ENCODE peak calls at places on chromosomes 12 and 14, in eight cellular contexts. U, P, H, W, C, M, Y and N are unnamed samples. For H3K27me3, the result is how much of the 10 kb centered on the place peaks cover.

GRCh38 chr14:93128785-93129459 is 13.2 kb upstream of the ITPK1 start:
- DNase-seq in U (no peak), P (no peak), H (no peak), W (no peak), C (no peak), M (no peak), Y (no peak), N (no peak)

GRCh38 chr12:85765443-85765842 is 70.8 kb downstream of the RASSF9 start:
- DNase-seq in U (no peak), P (no peak), H (no peak), W (no peak), C (no peak), M (no peak), Y (no peak), N (no peak)

GRCh38 chr12:101959607-101960006 is 82.2 kb downstream of the DRAM1 start:
- DNase-seq in U (no peak), P (no peak), H (no peak), W (no peak), C (no peak), M (no peak), Y (no peak), N (no peak)

GRCh38 chr12:76080729-76081415 is 3.6 kb downstream of the NAP1L1 start:
- DNase-seq in U (no peak), P (no peak), H (no peak), W (no peak), C (no peak), M (no peak), Y (no peak), N (no peak)

GRCh38 chr12:41962171-41962572 is 182.5 kb downstream of the GXYLT1 start:
- DNase-seq in U (no peak), P (no peak), H (no peak), W (peak), C (no peak), M (peak), Y (no peak), N (peak)

GRCh38 chr14:28813810-28814209 is 47.2 kb downstream of the FOXG1 start:
- DNase-seq in U (no peak), P (no peak), H (no peak), W (no peak), C (peak), M (no peak), Y (no peak), N (no peak)

GRCh38 chr12:53862831-53863230 is 75.8 kb upstream of the HOXC13 start:
- DNase-seq in U (no peak), P (no peak), H (no peak), W (no peak), C (peak), M (no peak), Y (no peak), N (no peak)

GRCh38 chr12:22722081-22722480 is 97.1 kb downstream of the ETNK1 start:
- DNase-seq in U (no peak), P (no peak), H (no peak), W (no peak), C (no peak), M (no peak), Y (no peak), N (no peak)

GRCh38 chr12:114879354-114879753 is 195.4 kb upstream of the TBX3 start:
- DNase-seq in U (no peak), P (no peak), H (no peak), W (no peak), C (no peak), M (no peak), Y (no peak), N (no peak)

GRCh38 chr12:50111417-50111692 is 681 bp upstream of the COX14 start:
- DNase-seq in U (no peak), P (no peak), H (no peak), W (no peak), C (no peak), M (no peak), Y (no peak), N (no peak)

GRCh38 chr14:67187210-67187609 is 2.0 kb upstream of the GARIN2 start:
- DNase-seq in U (peak), P (no peak), H (no peak), W (no peak), C (peak), M (no peak), Y (peak), N (no peak)

GRCh38 chr12:97960741-97961608 is 498.4 kb downstream of the RMST start:
- DNase-seq in U (peak), P (no peak), H (peak), W (no peak), C (peak), M (no peak), Y (peak), N (no peak)

GRCh38 chr14:24427537-24428508 is 1.6 kb downstream of the CBLN3 start:
- DNase-seq in U (no peak), P (no peak), H (no peak), W (no peak), C (no peak), M (no peak), Y (no peak), N (no peak)

GRCh38 chr14:105507247-105507646 is 16.2 kb downstream of the TEDC1 start:
- DNase-seq in U (no peak), P (no peak), H (no peak), W (peak), C (no peak), M (no peak), Y (no peak), N (no peak)
- H3K27me3 ChIP-seq in U (under half), P (under half), H (under half), W (under half), C (under half), M (half or more), Y (under half), N (under half)

GRCh38 chr12:46550266-46550879 is 177.8 kb upstream of the SLC38A2 start:
- DNase-seq in U (no peak), P (no peak), H (no peak), W (no peak), C (no peak), M (no peak), Y (no peak), N (no peak)

GRCh38 chr12:46546634-46547273 is 174.2 kb upstream of the SLC38A2 start:
- DNase-seq in U (no peak), P (no peak), H (no peak), W (no peak), C (peak), M (no peak), Y (no peak), N (no peak)

GRCh38 chr12:46549527-46550265 is 177.1 kb upstream of the SLC38A2 start:
- DNase-seq in U (peak), P (peak), H (no peak), W (no peak), C (peak), M (no peak), Y (no peak), N (no peak)

GRCh38 chr12:46553266-46553665 is 180.7 kb upstream of the SLC38A2 start:
- DNase-seq in U (peak), P (no peak), H (no peak), W (no peak), C (peak), M (no peak), Y (no peak), N (no peak)

DNA sequence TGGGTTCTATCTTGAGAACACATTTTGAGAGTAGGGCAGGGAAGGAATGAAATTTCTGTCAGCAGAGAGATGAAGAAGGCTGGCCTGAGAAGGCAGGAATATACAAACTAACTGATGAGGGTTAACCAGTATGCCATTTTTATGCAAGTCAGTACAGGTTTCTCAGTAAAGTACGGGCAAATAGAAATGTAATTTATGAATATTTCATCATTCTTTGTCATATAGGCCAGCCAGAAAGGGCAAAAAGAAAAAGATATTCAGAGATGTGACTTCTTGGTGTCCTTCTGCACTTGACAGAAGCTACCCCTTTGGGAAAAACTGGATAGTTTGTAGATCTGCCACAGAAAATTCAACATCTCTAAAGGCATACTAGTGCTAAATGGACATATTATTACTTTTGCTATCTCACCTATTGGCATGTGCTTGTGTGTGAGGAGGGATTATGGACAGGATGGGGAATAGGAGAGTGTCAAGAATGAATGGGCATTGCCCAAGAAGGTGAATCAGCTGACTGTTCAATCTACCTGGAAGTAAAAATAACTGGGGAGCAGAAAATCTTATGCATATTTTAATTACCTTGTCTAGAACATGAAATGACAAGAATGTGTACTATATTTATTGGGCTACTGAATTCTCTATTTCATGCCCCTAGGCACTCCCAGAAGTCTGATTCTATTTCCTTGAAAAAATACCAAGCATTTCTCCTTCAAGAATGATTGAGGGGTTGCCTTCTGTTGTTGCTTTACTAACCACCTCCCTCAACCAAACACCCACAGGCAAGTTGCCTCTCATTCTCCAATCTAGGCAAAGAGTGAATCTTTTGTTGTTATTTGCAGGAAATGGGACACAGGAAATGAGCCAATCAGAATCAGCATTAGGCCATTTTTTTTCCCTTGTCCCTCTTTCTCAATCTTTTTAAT is 175.1 kb upstream of the SLC38A2 start:
- DNase-seq in U (no peak), P (no peak), H (no peak), W (no peak), C (peak), M (no peak), Y (no peak), N (no peak)
- TF ChIP-seq CTCF in U (no peak), P (no peak), H (no peak), W (no peak), C (no peak), M (no peak), Y (no peak), N (no peak)

GRCh38 chr12:2013527-2014223 is 9.4 kb upstream of the DCP1B start:
- DNase-seq in U (peak), P (no peak), H (peak), W (no peak), C (no peak), M (peak), Y (no peak), N (no peak)

GRCh38 chr12:2019126-2019525 is 14.9 kb upstream of the DCP1B start:
- DNase-seq in U (no peak), P (no peak), H (no peak), W (no peak), C (no peak), M (no peak), Y (no peak), N (no peak)

GRCh38 chr12:2018401-2018800 is 14.1 kb upstream of the DCP1B start:
- DNase-seq in U (no peak), P (no peak), H (no peak), W (no peak), C (no peak), M (no peak), Y (no peak), N (no peak)

GRCh38 chr12:2016862-2017723 is 12.8 kb upstream of the DCP1B start:
- DNase-seq in U (no peak), P (no peak), H (no peak), W (no peak), C (no peak), M (no peak), Y (no peak), N (no peak)

DNA sequence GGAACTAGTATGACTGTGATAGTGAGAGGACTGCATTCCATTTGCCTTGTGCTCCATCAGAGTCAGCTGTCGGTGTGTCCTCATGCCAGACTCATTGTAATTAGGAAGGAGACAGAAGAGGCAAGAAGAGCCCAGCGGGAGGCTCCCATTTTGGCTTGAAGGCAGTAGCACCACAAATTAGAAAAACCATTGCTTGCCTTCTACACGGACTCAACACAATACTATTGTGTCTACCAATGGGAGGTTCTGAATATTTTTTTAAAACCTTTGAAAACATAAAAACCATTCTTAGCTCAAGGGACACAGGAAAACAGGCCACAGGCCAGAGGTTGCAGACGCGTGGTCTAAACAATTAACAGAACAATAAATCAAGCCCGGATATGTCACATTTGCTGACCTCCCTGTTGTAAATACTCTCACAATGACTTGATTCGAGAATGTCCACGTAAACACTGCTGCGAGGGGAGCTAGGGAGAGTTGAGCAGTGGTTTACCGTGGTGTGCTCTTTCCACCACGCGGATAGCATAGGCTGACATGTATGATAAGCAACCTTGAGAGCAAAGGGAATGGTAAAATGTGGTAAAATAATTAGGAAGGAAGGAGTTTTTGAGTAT is 13.6 kb upstream of the DCP1B start:
- DNase-seq in U (no peak), P (no peak), H (peak), W (no peak), C (no peak), M (no peak), Y (no peak), N (no peak)
- H3K27me3 ChIP-seq in U (under half), P (under half), H (under half), W (under half), C (under half), M (under half), Y (under half), N (under half)

GRCh38 chr14:59133202-59133601 is 55.3 kb upstream of the DAAM1 start:
- DNase-seq in U (peak), P (no peak), H (no peak), W (no peak), C (no peak), M (no peak), Y (no peak), N (no peak)
- TF ChIP-seq CTCF in U (peak), P (peak), H (no peak), W (peak), C (no peak), M (peak), Y (peak), N (no peak)

DNA sequence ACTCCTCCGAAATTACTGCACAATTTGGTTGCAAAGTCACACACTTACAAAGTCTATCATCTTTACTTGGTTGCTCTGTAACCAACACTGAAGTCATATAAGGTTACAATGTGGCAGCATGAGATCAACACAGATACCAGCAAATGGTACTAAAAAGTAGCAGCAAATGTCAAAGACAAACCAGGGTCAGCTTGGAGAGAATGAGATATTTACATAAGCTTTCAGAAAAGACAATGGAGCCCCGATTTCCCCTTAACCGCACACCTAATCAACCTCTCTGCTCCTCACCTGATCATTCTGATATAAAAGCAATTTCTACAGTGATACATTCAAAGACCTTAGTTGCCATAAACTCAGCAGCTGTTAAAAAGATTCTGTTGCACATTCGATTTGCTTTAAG is 76.4 kb upstream of the FOXN3 start:
- DNase-seq in U (no peak), P (no peak), H (no peak), W (no peak), C (no peak), M (no peak), Y (no peak), N (no peak)
- H3K27me3 ChIP-seq in U (under half), P (under half), H (under half), W (under half), C (under half), M (under half), Y (under half), N (under half)

GRCh38 chr12:71214511-71215285 is 56.9 kb upstream of the TSPAN8 start:
- DNase-seq in U (no peak), P (no peak), H (no peak), W (no peak), C (no peak), M (no peak), Y (no peak), N (no peak)

GRCh38 chr12:71219224-71219623 is 61.4 kb upstream of the TSPAN8 start:
- DNase-seq in U (no peak), P (no peak), H (no peak), W (no peak), C (no peak), M (no peak), Y (no peak), N (no peak)

GRCh38 chr12:71220295-71220694 is 62.5 kb upstream of the TSPAN8 start:
- DNase-seq in U (no peak), P (no peak), H (no peak), W (no peak), C (no peak), M (no peak), Y (no peak), N (no peak)

DNA sequence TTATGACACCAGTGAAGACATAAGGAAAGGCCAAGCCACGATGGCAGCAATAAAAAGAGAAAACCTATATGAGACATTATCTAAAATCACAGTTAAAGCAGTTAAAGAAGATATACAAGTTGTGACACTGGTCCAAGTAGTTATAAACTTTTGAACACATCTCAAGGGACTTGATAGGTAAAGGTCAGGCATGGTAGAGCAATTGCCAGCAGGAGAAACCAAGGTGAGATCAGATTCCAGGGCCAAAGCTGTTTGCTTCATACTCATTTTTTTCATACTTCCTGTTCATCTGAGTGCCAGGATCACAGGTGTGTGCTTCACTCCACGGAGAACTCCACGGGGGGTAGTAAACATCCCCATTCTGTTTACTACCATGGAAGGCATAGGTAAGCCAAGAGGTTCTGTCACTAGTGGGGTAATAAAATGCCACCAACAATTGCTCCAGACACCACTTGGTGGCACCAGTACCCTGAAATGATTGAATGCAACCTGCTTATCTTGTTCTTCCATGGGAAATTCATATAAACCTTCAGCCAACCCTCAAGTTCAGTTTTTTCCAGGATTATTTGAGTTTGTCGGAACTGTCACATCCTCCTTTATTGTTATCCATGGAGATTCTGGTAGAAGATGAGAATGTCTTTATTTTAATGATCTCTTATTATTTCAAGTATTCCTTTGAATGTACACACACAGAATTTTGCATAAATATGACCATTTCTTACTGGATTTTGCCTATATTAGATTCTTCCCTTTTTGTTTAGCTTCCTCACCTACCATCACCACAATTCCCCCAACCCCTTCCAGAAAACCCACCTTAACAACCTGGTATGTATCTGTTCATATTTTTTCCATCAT is 59.2 kb upstream of the TSPAN8 start:
- DNase-seq in U (peak), P (no peak), H (no peak), W (no peak), C (peak), M (no peak), Y (peak), N (no peak)
- TF ChIP-seq CTCF in U (peak), P (peak), H (no peak), W (no peak), C (peak), M (peak), Y (peak), N (peak)